ENCODE peak calls at places on chromosomes 7 and 10, in seven cellular contexts. A, T, U, E, B, S and D are unnamed samples.

GRCh38 chr10:17276756-17277424 is 48.8 kb downstream of the VIM start:
- DNase-seq in B (no peak), U (no peak), E (no peak), A (no peak), T (no peak), S (no peak), D (no peak)

GRCh38 chr10:49135575-49136313 is 1.9 kb upstream of the FAM170B start:
- DNase-seq in A (no peak), T (no peak), U (no peak), S (no peak), E (no peak), B (no peak), D (no peak)

GRCh38 chr7:7650682-7651206 is 10.2 kb downstream of the UMAD1 start:
- DNase-seq in E (no peak), S (no peak), A (no peak), U (no peak), B (no peak), T (no peak), D (no peak)

GRCh38 chr7:46651070-46651469 is 730.0 kb upstream of the IGFBP3 start:
- DNase-seq in U (no peak), E (no peak), T (no peak), A (no peak), B (no peak), S (no peak), D (no peak)

GRCh38 chr10:12660812-12661211 is 311.5 kb downstream of the CAMK1D start:
- DNase-seq in U (no peak), S (no peak), A (no peak), E (no peak), B (no peak), T (no peak), D (no peak)

GRCh38 chr10:17023386-17024298 is 106.0 kb downstream of the CUBN start:
- DNase-seq in T (peak; percentile 52), A (no peak), B (peak; percentile 72), S (peak; percentile 94), U (peak; percentile 59), E (no peak), D (peak; percentile 82)

GRCh38 chr10:122362621-122363020 is 11.9 kb upstream of the PLEKHA1 start:
- DNase-seq in A (no peak), T (no peak), E (no peak), B (no peak), U (no peak), S (peak; percentile 67), D (no peak)

GRCh38 chr7:120502132-120502531 is 229.2 kb downstream of the KCND2 start:
- DNase-seq in E (no peak), S (no peak), U (no peak), B (no peak), A (no peak), T (no peak), D (no peak)

GRCh38 chr7:18849130-18849529 is 268.3 kb downstream of the TWIST1 start:
- DNase-seq in A (no peak), E (no peak), U (no peak), T (no peak), B (no peak), S (no peak), D (no peak)

GRCh38 chr10:24915304-24915703 is 37.1 kb downstream of the PRTFDC1 start:
- DNase-seq in A (no peak), S (no peak), E (no peak), B (no peak), U (no peak), T (no peak), D (no peak)

GRCh38 chr10:123402021-123402420 is 247.8 kb downstream of the BUB3 start:
- DNase-seq in U (no peak), T (no peak), S (no peak), A (no peak), E (no peak), B (no peak), D (no peak)

GRCh38 chr10:77685494-77685893 is 47.9 kb upstream of the KCNMA1 start:
- DNase-seq in B (no peak), A (no peak), U (no peak), T (no peak), S (no peak), E (no peak), D (no peak)

GRCh38 chr7:142892941-142893340 is 7.4 kb upstream of the TRPV6 start:
- DNase-seq in E (no peak), A (no peak), T (no peak), S (no peak), B (no peak), U (no peak), D (no peak)

GRCh38 chr10:68877482-68877881 is 23.6 kb upstream of the DDX50 start:
- DNase-seq in A (no peak), U (no peak), E (no peak), S (no peak), B (no peak), T (no peak), D (no peak)

GRCh38 chr7:158377800-158378623 is 209.6 kb downstream of the PTPRN2 start:
- DNase-seq in T (no peak), B (no peak), U (no peak), S (no peak), A (no peak), E (no peak), D (no peak)

GRCh38 chr7:37359662-37360444 is 88.8 kb downstream of the ELMO1 start:
- DNase-seq in T (no peak), E (no peak), B (no peak), U (no peak), A (no peak), S (peak; percentile 43), D (no peak)

GRCh38 chr7:120797026-120797645 is 60.8 kb downstream of the TSPAN12 start:
- DNase-seq in S (no peak), A (no peak), T (no peak), B (no peak), E (no peak), U (no peak), D (no peak)

GRCh38 chr10:131872837-131873375 is 27.9 kb upstream of the PPP2R2D start:
- DNase-seq in T (no peak), E (no peak), S (no peak), B (no peak), A (no peak), U (no peak), D (no peak)

GRCh38 chr7:120716306-120716705 is 141.6 kb downstream of the TSPAN12 start:
- DNase-seq in U (no peak), A (no peak), S (no peak), T (no peak), B (no peak), E (no peak), D (no peak)

GRCh38 chr7:77353407-77353721 is 62.8 kb downstream of the GSAP start:
- DNase-seq in E (no peak), B (no peak), S (no peak), T (no peak), A (no peak), U (no peak), D (no peak)

GRCh38 chr7:156897673-156898072 is 4.7 kb upstream of the LMBR1 start:
- DNase-seq in U (no peak), B (no peak), E (no peak), T (no peak), S (no peak), A (no peak), D (no peak)

GRCh38 chr7:25389489-25390106 is 161.3 kb upstream of the NPVF start:
- DNase-seq in B (no peak), A (no peak), E (peak; percentile 21), S (peak; percentile 11), T (peak; percentile 38), U (no peak), D (peak; percentile 12)

GRCh38 chr7:30147785-30148184 is 13.0 kb downstream of the MTURN start:
- DNase-seq in T (no peak), B (no peak), S (no peak), U (no peak), A (no peak), E (no peak), D (no peak)

GRCh38 chr7:117645456-117646181 is 165.8 kb downstream of the CFTR start:
- DNase-seq in B (no peak), S (no peak), T (no peak), E (no peak), U (no peak), A (no peak), D (no peak)

GRCh38 chr7:55052081-55052480 is 33.3 kb downstream of the EGFR start:
- DNase-seq in U (no peak), E (no peak), T (no peak), S (no peak), A (no peak), B (no peak), D (no peak)

GRCh38 chr7:51000956-51001355 is 218.3 kb upstream of the GRB10 start:
- DNase-seq in B (no peak), E (no peak), A (no peak), U (no peak), T (no peak), S (no peak), D (no peak)
- TF ChIP-seq CTCF in B (no peak), E (peak; percentile 24), A (no peak), U (no peak), T (no peak), S (no peak), D (peak; percentile 5)

DNA sequence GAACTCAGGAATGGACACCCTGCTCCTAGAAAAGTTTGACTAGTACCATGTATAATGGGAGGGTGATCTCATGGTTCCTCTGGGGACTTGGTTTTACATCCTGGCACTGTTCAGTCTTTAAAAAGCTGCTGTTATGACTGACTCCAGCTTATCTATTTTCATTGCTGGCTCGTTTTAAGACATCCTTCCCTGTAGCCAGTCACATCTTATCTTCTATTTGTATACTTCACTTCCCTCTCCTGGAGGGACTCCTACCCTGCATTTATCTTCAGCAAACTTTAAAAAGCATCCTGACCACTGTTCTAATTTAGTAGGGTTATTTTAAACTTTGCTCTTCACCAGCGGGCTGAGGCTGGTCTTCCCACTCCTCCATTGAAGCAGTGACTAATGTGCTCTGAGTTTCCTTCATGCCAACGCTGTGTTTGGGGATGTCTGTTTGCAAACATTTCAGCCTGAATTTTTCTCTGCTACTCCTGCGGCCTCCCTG is 72.9 kb upstream of the ARMC3 start:
- DNase-seq in E (no peak), T (no peak), S (no peak), A (no peak), U (no peak), B (no peak), D (no peak)
- TF ChIP-seq CTCF in E (no peak), T (no peak), S (no peak), A (no peak), U (no peak), B (no peak), D (no peak)

GRCh38 chr7:101599787-101600186 is 29.3 kb downstream of the MYL10 start:
- DNase-seq in S (no peak), E (no peak), B (no peak), A (no peak), T (no peak), U (no peak), D (no peak)
- TF ChIP-seq CTCF in S (no peak), E (no peak), B (no peak), A (no peak), T (no peak), U (no peak), D (no peak)

DNA sequence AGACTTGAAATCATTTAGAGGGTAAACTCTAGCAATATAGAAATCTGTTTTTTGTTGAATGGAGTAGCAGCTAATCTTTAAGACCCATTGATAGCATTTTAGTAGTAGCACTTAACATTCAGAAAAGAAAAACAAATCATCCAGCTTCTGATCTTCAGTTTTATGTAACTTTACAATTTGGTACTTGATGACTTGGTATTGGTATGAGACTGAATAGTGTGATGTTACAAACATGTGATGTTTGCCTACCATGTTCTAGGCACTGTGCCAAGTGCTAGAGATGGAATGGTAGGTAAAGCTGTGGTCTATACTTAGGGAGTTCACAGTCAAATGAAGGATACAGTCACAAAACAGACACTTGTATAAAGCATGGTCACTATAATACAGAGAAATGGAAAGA is 21.3 kb downstream of the ZEB1 start:
- DNase-seq in U (no peak), A (no peak), S (peak; percentile 38), T (no peak), B (no peak), E (no peak), D (no peak)
- TF ChIP-seq CTCF in U (no peak), A (no peak), S (no peak), T (no peak), B (no peak), E (no peak), D (no peak)